ENCODE peak calls at places on chromosomes 7 and 10, in seven cellular contexts. H, M, S, T, J, Y and O are unnamed samples.

GRCh38 chr7:132113536-132114409 is 462.5 kb downstream of the PLXNA4 start:
- DNase-seq in Y (no peak), J (no peak), H (no peak), S (no peak), M (no peak), T (no peak), O (no peak)

GRCh38 chr10:978826-979421 is 9.3 kb upstream of the GTPBP4 start:
- DNase-seq in Y (no peak), T (no peak), H (no peak), J (no peak), M (no peak), S (no peak), O (no peak)

GRCh38 chr10:75401569-75402485 is at the start of gene ZNF503:
- DNase-seq in M (peak), J (peak), Y (peak), H (peak), T (peak), S (peak), O (peak)

GRCh38 chr10:59808896-59809643 is 55.8 kb upstream of the MRLN start:
- DNase-seq in Y (peak), T (peak), H (peak), J (peak), S (no peak), M (peak), O (peak)

GRCh38 chr7:7351156-7351555 is 168.8 kb downstream of the C1GALT1 start:
- DNase-seq in Y (no peak), T (no peak), M (no peak), J (no peak), H (no peak), S (no peak), O (no peak)

GRCh38 chr10:104339469-104340098 is 1.3 kb upstream of the ITPRIP start:
- DNase-seq in S (no peak), T (peak), M (peak), J (peak), Y (peak), H (no peak), O (no peak)

GRCh38 chr7:27199820-27200760 is at the start of gene HOXA13:
- DNase-seq in M (peak), S (no peak), T (no peak), Y (no peak), J (peak), H (no peak), O (peak)

GRCh38 chr10:61172182-61172926 is 228.4 kb upstream of the RHOBTB1 start:
- DNase-seq in S (no peak), T (no peak), J (no peak), H (no peak), Y (no peak), M (no peak), O (no peak)

GRCh38 chr7:5695037-5695708 is 86.3 kb downstream of the RNF216 start:
- DNase-seq in Y (no peak), M (peak), H (no peak), J (no peak), T (no peak), S (no peak), O (peak)

GRCh38 chr7:157116762-157117161 is 22.0 kb upstream of the UBE3C start:
- DNase-seq in J (no peak), H (no peak), T (no peak), Y (no peak), S (no peak), M (no peak), O (no peak)

GRCh38 chr7:6106140-6106904 is 75.1 kb downstream of the ANKRD61 start:
- DNase-seq in S (no peak), H (no peak), M (peak), Y (peak), T (peak), J (peak), O (no peak)

GRCh38 chr7:106840342-106840741 is 24.7 kb upstream of the PIK3CG start:
- DNase-seq in H (no peak), Y (no peak), M (no peak), T (no peak), S (no peak), J (no peak), O (no peak)

GRCh38 chr7:149369497-149369896 is 91.4 kb downstream of the ZNF777 start:
- DNase-seq in T (no peak), M (no peak), J (peak), Y (no peak), S (no peak), H (no peak), O (no peak)

GRCh38 chr7:7344583-7344982 is 162.2 kb downstream of the C1GALT1 start:
- DNase-seq in S (no peak), T (no peak), H (no peak), M (no peak), Y (no peak), J (no peak), O (no peak)

GRCh38 chr7:151632750-151633515 is 113.2 kb upstream of the RHEB start:
- DNase-seq in Y (peak), J (peak), M (peak), H (no peak), S (peak), T (no peak), O (peak)

GRCh38 chr10:48468130-48468790 is 136.6 kb downstream of the ARHGAP22 start:
- DNase-seq in M (no peak), S (no peak), T (no peak), J (no peak), Y (no peak), H (no peak), O (no peak)
- H3K4me3 ChIP-seq in M (no peak), S (no peak), T (no peak), J (no peak), Y (no peak), H (no peak), O (no peak)

DNA sequence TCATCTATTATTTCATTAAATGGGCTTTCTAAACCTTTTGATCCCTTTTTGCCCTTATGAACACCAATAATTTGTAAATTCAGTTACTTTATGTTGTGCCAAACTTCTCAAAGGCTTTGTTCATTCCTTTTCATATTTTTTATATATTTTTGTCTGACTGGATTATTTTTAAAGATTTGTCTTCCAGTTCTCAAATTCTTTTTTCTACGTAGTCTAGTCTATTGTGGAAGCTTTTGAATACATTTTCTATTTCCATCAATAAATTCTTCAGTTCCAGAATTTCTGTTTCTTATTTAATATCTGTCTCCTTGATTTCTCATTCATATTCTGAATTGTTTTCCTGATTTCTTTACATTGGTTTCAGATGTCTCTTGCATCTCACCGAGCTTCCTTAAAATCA is 108.2 kb downstream of the CTNNA3 start:
- DNase-seq in H (no peak), J (no peak), M (no peak), S (no peak), Y (no peak), T (no peak), O (no peak)
- TF ChIP-seq POLR2AphosphoS5 in H (no peak), J (no peak), M (no peak), S (no peak), Y (no peak), T (no peak), O (no peak)

GRCh38 chr10:133041101-133041500 is 46.6 kb upstream of the ADGRA1 start:
- DNase-seq in S (no peak), Y (no peak), H (no peak), J (no peak), M (no peak), T (no peak), O (no peak)
- H3K4me3 ChIP-seq in S (no peak), Y (no peak), H (no peak), J (no peak), M (no peak), T (no peak), O (no peak)

DNA sequence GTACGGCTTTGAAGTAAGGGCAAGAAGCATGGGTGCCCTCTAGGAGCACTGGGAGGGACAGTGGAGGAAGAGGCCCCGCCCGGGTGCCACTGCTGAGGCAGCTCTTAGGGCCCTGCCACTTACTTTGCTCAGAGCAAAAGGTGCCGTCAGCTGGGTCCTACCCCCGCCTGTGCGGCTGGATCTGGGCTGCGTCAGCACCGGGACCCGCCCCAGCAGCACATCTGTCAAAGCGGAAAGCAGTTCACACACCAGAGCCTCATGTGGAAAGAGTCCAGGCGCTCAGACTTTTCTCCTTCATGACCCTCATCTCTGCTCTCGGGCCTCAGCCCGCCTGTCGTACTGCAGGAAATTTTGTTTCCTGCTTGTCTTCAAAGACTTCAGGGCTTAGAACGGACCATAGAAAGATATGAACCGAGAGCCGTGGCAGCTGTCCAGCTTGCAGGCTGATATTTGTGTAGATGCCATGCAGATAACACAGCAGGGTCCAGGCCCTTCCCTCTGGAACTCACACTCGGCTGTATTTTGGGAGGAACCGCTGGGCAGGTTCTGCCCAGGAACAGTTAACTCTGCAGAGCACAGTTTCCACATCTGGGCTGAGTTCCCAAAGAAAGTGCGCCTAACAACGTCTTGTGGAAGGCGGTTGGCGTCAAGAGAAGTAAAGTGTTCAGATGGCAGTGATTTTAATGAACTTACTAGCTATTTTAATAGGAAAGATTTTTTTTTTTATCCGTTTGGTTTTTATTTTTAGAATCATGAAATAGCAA is 44.3 kb upstream of the PRKAR1B start:
- DNase-seq in T (no peak), Y (peak), M (peak), S (no peak), J (peak), H (no peak), O (no peak)
- TF ChIP-seq POLR2AphosphoS5 in T (no peak), Y (no peak), M (peak), S (no peak), J (no peak), H (no peak), O (peak)

GRCh38 chr10:114815751-114816150 is 5.8 kb upstream of the FHIP2A start:
- DNase-seq in T (no peak), S (no peak), H (no peak), M (no peak), Y (no peak), J (no peak), O (no peak)
- H3K4me3 ChIP-seq in T (no peak), S (no peak), H (no peak), M (no peak), Y (no peak), J (no peak), O (no peak)

GRCh38 chr7:100000239-100000638 is 15.2 kb upstream of the ZKSCAN1 start:
- DNase-seq in S (no peak), T (no peak), J (no peak), H (no peak), M (no peak), Y (no peak), O (peak)

GRCh38 chr7:100008525-100008924 is 6.9 kb upstream of the ZKSCAN1 start:
- DNase-seq in Y (no peak), H (no peak), S (no peak), M (peak), J (peak), T (no peak), O (no peak)

GRCh38 chr7:100007887-100008286 is 7.5 kb upstream of the ZKSCAN1 start:
- DNase-seq in T (no peak), M (no peak), J (no peak), S (no peak), Y (no peak), H (no peak), O (peak)

GRCh38 chr7:100003711-100004661 is 11.4 kb upstream of the ZKSCAN1 start:
- DNase-seq in H (no peak), T (peak), J (peak), Y (peak), M (peak), S (no peak), O (peak)
- TF ChIP-seq POLR2AphosphoS5 in H (no peak), T (peak), J (peak), Y (no peak), M (no peak), S (no peak), O (no peak)

GRCh38 chr7:124942405-124942804 is 12.8 kb upstream of the POT1 start:
- DNase-seq in T (no peak), Y (no peak), H (no peak), M (no peak), S (no peak), J (no peak), O (no peak)
- H3K4me3 ChIP-seq in T (no peak), Y (no peak), H (no peak), M (no peak), S (no peak), J (no peak), O (no peak)

GRCh38 chr7:2821161-2821841 is 22.8 kb downstream of the GNA12 start:
- DNase-seq in M (no peak), S (no peak), Y (peak), T (no peak), H (no peak), J (no peak), O (no peak)

GRCh38 chr7:2819161-2819953 is 24.8 kb downstream of the GNA12 start:
- DNase-seq in H (no peak), S (no peak), J (no peak), M (no peak), T (no peak), Y (no peak), O (no peak)

GRCh38 chr7:2819954-2820397 is 24.1 kb downstream of the GNA12 start:
- DNase-seq in S (no peak), T (no peak), J (no peak), H (no peak), Y (no peak), M (no peak), O (no peak)

GRCh38 chr7:2821842-2822507 is 22.1 kb downstream of the GNA12 start:
- DNase-seq in S (no peak), M (no peak), T (no peak), J (no peak), Y (no peak), H (no peak), O (no peak)

DNA sequence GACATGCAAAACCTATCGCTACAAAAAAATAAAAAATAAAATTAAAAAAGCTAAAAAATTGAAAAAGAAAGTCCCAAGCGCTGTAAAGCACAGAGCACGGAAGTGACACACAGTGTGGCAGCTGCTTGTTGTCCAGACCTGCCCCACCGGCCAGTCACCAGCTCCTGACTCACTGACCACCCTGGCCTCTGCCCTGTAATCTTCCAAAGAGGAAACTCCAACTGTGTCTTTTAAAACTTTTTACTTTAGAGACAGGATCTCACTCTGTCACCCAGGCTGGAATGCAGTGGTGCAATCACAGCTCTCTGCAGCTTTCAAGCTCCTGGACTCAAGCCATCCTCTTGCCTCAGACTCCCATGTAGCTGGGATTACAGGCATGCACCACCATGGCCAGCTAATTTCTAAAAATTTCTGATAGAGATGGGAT is 23.6 kb downstream of the GNA12 start:
- DNase-seq in M (peak), S (no peak), H (peak), T (peak), Y (peak), J (peak), O (no peak)
- TF ChIP-seq POLR2AphosphoS5 in M (peak), S (no peak), H (no peak), T (no peak), Y (peak), J (peak), O (peak)